ENCODE peak calls at places on chromosomes 7 and 10, in nine cellular contexts. I is neural crest cell, G is adrenal gland, P is GM04504, Y is GM19239, H is lung, Q is AG09319, L is RWPE2, U is GM04503. C is an unnamed sample.

GRCh38 chr10:1396236-1396635 is 340.1 kb downstream of the WDR37 start:
- DNase-seq in I (no peak), G (no peak), P (no peak), Y (no peak), H (no peak), Q (no peak), L (no peak), U (no peak), C (no peak)

GRCh38 chr10:34489973-34490372 is 325.1 kb downstream of the PARD3 start:
- DNase-seq in I (no peak), G (no peak), P (peak), Y (no peak), H (no peak), Q (no peak), L (no peak), U (peak), C (no peak)

GRCh38 chr10:83522456-83522855 is 616.9 kb upstream of the GHITM start:
- DNase-seq in I (no peak), G (no peak), P (no peak), Y (no peak), H (no peak), Q (no peak), L (no peak), U (no peak), C (no peak)

GRCh38 chr10:83606275-83606674 is 533.0 kb upstream of the GHITM start:
- DNase-seq in I (no peak), G (no peak), P (peak), Y (no peak), H (no peak), Q (no peak), L (no peak), U (no peak), C (no peak)

GRCh38 chr7:7805511-7806153 is 87.2 kb upstream of the RPA3 start:
- DNase-seq in I (no peak), G (no peak), P (no peak), Y (no peak), H (no peak), Q (no peak), L (no peak), U (no peak), C (no peak)

GRCh38 chr10:43209651-43210141 is 57.2 kb downstream of the RASGEF1A start:
- DNase-seq in I (no peak), G (no peak), P (no peak), Y (no peak), H (no peak), Q (no peak), L (peak), U (no peak), C (no peak)

GRCh38 chr10:115514895-115515294 is 421.7 kb downstream of the ATRNL1 start:
- DNase-seq in I (no peak), G (no peak), P (no peak), Y (no peak), H (no peak), Q (no peak), L (no peak), U (no peak), C (no peak)

GRCh38 chr10:117137911-117138642 is at the start of gene VAX1:
- DNase-seq in I (no peak), G (no peak), P (no peak), Y (peak), H (no peak), Q (no peak), L (no peak), U (no peak), C (no peak)

GRCh38 chr10:132685921-132686680 is 99.8 kb downstream of the NKX6-2 start:
- DNase-seq in I (no peak), G (no peak), P (no peak), Y (no peak), H (no peak), Q (no peak), L (peak), U (no peak), C (no peak)

GRCh38 chr7:133641436-133641835 is 388.6 kb downstream of the EXOC4 start:
- DNase-seq in I (no peak), G (no peak), P (no peak), Y (no peak), H (no peak), Q (no peak), L (no peak), U (no peak), C (no peak)

C was measured in GM12891.